ENCODE peak calls at places on chromosomes 12 and 14, in four cellular contexts. Q is lung; T is CD8-positive, alpha-beta memory T cell; B is MM.1S. F is an unnamed sample.

GRCh38 chr12:55057466-55057865 is 37.7 kb downstream of the NEUROD4 start:
- DNase-seq in Q (no peak), T (no peak), B (no peak), F (peak; percentile 20)

GRCh38 chr12:117526756-117527479 is 165.5 kb upstream of the NOS1 start:
- DNase-seq in Q (no peak), T (no peak), B (no peak), F (no peak)

GRCh38 chr12:38547586-38547985 is 231.0 kb downstream of the ALG10B start:
- DNase-seq in Q (no peak), T (no peak), B (no peak), F (no peak)

GRCh38 chr12:271165-271564 is 8.5 kb upstream of the SLC6A13 start:
- DNase-seq in Q (no peak), T (no peak), B (no peak), F (no peak)

GRCh38 chr12:113452458-113452857 is 19.2 kb downstream of the LHX5 start:
- DNase-seq in Q (no peak), T (no peak), B (no peak), F (no peak)

GRCh38 chr12:85279449-85280137 is 427 bp upstream of the ALX1 start:
- DNase-seq in Q (no peak), T (no peak), B (no peak), F (peak; percentile 65)

GRCh38 chr12:77625441-77625840 is 205.3 kb upstream of the NAV3 start:
- DNase-seq in Q (no peak), T (no peak), B (no peak), F (peak; percentile 65)

GRCh38 chr14:91947196-91948184 is at the start of gene FBLN5:
- DNase-seq in Q (peak; percentile 81), T (peak; percentile 4), B (no peak), F (peak; percentile 62)

GRCh38 chr14:64265222-64265621 is 28.9 kb downstream of the ESR2 start:
- DNase-seq in Q (no peak), T (no peak), B (no peak), F (no peak)

GRCh38 chr14:105411985-105412767 is 7.5 kb upstream of the MTA1 start:
- DNase-seq in Q (no peak), T (no peak), B (no peak), F (no peak)

GRCh38 chr14:36222952-36223468 is 46.5 kb upstream of the PTCSC3 start:
- DNase-seq in Q (no peak), T (no peak), B (no peak), F (peak; percentile 35)

GRCh38 chr12:90078344-90078743 is 369.7 kb upstream of the ATP2B1 start:
- DNase-seq in Q (no peak), T (no peak), B (no peak), F (no peak)

GRCh38 chr12:74820324-74820723 is 282.7 kb downstream of the ATXN7L3B start:
- DNase-seq in Q (no peak), T (no peak), B (no peak), F (no peak)

GRCh38 chr14:91149462-91149861 is 35.6 kb downstream of the DGLUCY start:
- DNase-seq in Q (peak; percentile 69), T (no peak), B (no peak), F (peak; percentile 83)

GRCh38 chr12:132423251-132424117 is 66.5 kb upstream of the FBRSL1 start:
- DNase-seq in Q (no peak), T (no peak), B (no peak), F (peak; percentile 55)

DNA sequence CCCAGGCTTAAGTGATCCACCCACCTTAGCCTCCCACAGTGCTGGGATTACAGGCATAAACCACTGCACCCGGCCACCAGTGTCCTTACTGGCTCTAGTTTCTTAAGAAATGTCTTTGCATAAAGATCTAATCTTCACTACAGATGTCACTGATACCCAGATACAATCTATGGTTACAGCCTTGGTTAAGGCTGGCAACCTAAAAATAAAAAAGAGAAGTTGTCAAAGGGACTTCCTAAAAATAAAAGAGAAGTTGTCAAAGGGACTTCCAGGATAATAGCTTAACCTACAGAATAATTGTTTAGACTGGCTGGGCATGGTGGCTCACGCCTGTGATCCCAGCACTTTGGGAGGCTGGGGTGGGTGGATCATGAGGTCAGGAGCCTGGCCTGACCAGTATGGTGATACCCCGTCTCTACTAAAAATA is 27.6 kb downstream of the ETFBKMT start:
- DNase-seq in Q (no peak), T (no peak), B (peak; percentile 7), F (no peak)
- H3K9me3 ChIP-seq in Q (no peaks in the 10 kb centered on the region), T (peaks cover 18% of the 10 kb centered on the region), B (no peaks in the 10 kb centered on the region), F (no peaks in the 10 kb centered on the region)

DNA sequence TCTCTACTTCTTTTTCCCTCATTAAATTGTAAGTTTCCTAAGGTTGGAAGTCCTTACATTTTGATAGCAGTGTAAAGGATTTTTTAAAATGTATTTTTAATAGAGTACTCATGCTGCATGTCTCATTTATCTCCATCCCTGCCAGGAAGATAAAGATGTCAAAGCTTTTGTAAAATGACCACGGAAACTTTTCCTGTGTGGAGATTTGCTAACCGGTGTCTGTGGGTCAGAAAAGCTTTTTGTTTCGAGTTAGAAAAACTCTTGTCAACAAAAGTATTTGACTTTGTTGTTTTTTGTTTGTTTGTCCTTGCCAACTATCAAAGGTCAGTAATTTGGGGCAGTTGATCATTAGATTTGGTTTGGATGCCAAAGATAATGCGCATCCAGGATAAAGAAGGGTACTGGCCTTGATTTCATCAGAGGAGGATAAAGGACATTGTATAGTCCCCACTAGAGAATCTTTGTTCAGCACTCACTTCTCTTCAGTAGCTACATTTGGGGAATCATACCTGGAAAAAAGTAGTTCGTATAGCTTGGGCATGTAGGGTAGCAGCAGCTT is 156.8 kb upstream of the HIF1A start:
- DNase-seq in Q (no peak), T (no peak), B (no peak), F (no peak)
- H3K36me3 ChIP-seq in Q (no peaks in the 10 kb centered on the region), T (peaks cover 64% of the 10 kb centered on the region), B (no peaks in the 10 kb centered on the region), F (no peaks in the 10 kb centered on the region)

GRCh38 chr12:17302001-17302400 is 696.0 kb upstream of the LMO3 start:
- DNase-seq in Q (no peak), T (no peak), B (no peak), F (no peak)
- H3K9me3 ChIP-seq in Q (peaks cover 6% of the 10 kb centered on the region), T (no peaks in the 10 kb centered on the region), B (no peaks in the 10 kb centered on the region), F (peaks cover 4% of the 10 kb centered on the region)

GRCh38 chr12:71626768-71627167 is 36.9 kb downstream of the ZFC3H1 start:
- DNase-seq in Q (no peak), T (no peak), B (no peak), F (no peak)

GRCh38 chr12:71621938-71622337 is 41.7 kb downstream of the ZFC3H1 start:
- DNase-seq in Q (no peak), T (no peak), B (no peak), F (no peak)

GRCh38 chr12:71626098-71626497 is 37.5 kb downstream of the ZFC3H1 start:
- DNase-seq in Q (no peak), T (no peak), B (peak; percentile 23), F (no peak)

GRCh38 chr12:71627438-71628002 is 36.1 kb downstream of the ZFC3H1 start:
- DNase-seq in Q (no peak), T (no peak), B (no peak), F (no peak)
- H3K36me3 ChIP-seq in Q (peaks cover 27% of the 10 kb centered on the region), T (peaks cover 57% of the 10 kb centered on the region), B (peaks cover 46% of the 10 kb centered on the region), F (peaks cover 91% of the 10 kb centered on the region)

GRCh38 chr14:18660585-18660922 is 59.6 kb downstream of the OR11H12 start:
- DNase-seq in Q (no peak), T (no peak), B (no peak), F (no peak)
- H3K9me3 ChIP-seq in Q (no peaks in the 10 kb centered on the region), T (no peaks in the 10 kb centered on the region), B (no peaks in the 10 kb centered on the region), F (no peaks in the 10 kb centered on the region)

DNA sequence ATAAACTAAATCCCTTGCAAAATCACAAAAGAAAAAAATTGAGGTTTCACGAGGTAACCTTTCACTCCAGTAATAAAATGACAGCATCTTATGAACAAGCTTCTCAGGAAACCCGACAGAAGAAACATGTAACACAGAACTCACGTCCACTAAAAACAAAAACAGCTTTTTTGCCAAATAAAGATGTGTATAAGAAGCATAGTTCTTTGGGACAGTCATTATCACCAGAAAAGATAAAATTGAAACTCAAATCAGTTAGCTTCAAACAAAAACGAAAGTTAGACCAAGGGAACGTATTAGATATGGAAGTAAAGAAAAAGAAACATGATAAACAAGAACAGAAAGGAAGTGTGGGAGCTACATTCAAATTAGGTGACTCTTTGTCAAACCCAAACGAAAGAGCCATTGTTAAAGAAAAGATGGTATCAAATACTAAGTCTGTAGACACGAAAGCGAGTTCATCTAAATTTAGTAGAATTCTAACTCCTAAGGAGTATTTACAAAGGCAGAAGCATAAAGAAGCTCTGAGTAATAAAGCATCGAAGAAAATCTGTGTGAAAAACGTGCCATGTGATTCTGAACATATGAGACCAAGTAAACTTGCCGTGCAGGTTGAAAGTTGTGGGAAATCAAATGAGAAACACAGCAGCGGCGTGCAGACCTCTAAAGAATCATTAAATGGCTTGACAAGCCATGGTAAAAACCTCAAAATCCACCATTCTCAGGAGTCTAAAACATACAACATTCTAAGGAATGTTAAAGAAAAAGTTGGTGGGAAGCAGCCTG is 25.8 kb downstream of the RESF1 start:
- DNase-seq in Q (no peak), T (no peak), B (no peak), F (no peak)
- H3K36me3 ChIP-seq in Q (peaks cover 22% of the 10 kb centered on the region), T (peaks cover 37% of the 10 kb centered on the region), B (peaks cover 41% of the 10 kb centered on the region), F (peaks cover 53% of the 10 kb centered on the region)

GRCh38 chr12:34334953-34335743 is 312.9 kb downstream of the ALG10 start:
- DNase-seq in Q (no peak), T (no peak), B (no peak), F (no peak)

GRCh38 chr12:34336619-34337465 is 314.5 kb downstream of the ALG10 start:
- DNase-seq in Q (no peak), T (no peak), B (no peak), F (no peak)

GRCh38 chr12:34335819-34336262 is 313.5 kb downstream of the ALG10 start:
- DNase-seq in Q (no peak), T (no peak), B (no peak), F (peak; percentile 58)

GRCh38 chr12:34334538-34334937 is 312.2 kb downstream of the ALG10 start:
- DNase-seq in Q (no peak), T (no peak), B (no peak), F (no peak)

DNA sequence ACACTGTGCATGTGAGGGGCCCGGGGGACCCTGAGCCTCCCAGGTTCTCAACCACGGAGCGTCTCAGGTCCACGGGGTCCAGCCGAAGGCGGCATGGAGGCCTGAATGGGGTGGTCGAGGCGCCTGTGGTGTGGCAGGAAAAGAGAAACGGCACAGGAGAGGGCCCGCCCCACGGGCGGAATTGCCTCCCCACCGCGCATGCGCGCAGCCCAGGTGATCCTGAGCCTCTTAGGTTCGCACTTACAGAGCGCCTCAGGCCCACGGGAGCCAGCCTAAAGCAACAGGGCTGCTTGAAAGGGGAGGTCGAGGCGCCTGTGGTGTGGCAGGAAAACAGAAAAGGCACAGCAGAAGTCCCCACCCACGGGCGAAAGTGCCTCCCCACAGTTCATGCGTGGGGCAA is 311.0 kb downstream of the ALG10 start:
- DNase-seq in Q (no peak), T (no peak), B (no peak), F (no peak)
- H3K9me3 ChIP-seq in Q (no peaks in the 10 kb centered on the region), T (no peaks in the 10 kb centered on the region), B (no peaks in the 10 kb centered on the region), F (no peaks in the 10 kb centered on the region)

GRCh38 chr12:47078086-47078395 is 1.4 kb upstream of the PCED1B start:
- DNase-seq in Q (no peak), T (no peak), B (no peak), F (no peak)

GRCh38 chr12:47077206-47078085 is 2.0 kb upstream of the PCED1B start:
- DNase-seq in Q (no peak), T (no peak), B (no peak), F (no peak)

GRCh38 chr12:47079894-47080724 is at the start of gene AMIGO2:
- DNase-seq in Q (peak; percentile 59), T (peak; percentile 26), B (no peak), F (peak; percentile 79)

GRCh38 chr12:47079365-47079893 is at the start of gene PCED1B:
- DNase-seq in Q (peak; percentile 84), T (peak; percentile 58), B (peak; percentile 69), F (peak; percentile 72)

GRCh38 chr12:47078733-47079364 is 572 bp upstream of the PCED1B start:
- DNase-seq in Q (no peak), T (peak; percentile 33), B (no peak), F (no peak)
- H3K36me3 ChIP-seq in Q (no peaks in the 10 kb centered on the region), T (no peaks in the 10 kb centered on the region), B (no peaks in the 10 kb centered on the region), F (peaks cover 7% of the 10 kb centered on the region)